ENCODE peak calls at places on chromosomes 12 and 14, in five cellular contexts. L, H, B, G and Q are unnamed samples.

GRCh38 chr12:34291001-34291400 is 268.7 kb downstream of the ALG10 start:
- DNase-seq in L (no peak), H (no peak), B (no peak), G (no peak), Q (no peak)

GRCh38 chr12:132459270-132459669 is 30.7 kb upstream of the FBRSL1 start:
- DNase-seq in L (no peak), H (no peak), B (no peak), G (no peak), Q (no peak)

GRCh38 chr12:120468846-120469449 is 600 bp downstream of the SRSF9 start:
- DNase-seq in L (no peak), H (peak), B (no peak), G (peak), Q (peak)

GRCh38 chr12:27899151-27899661 is 73.3 kb downstream of the PTHLH start:
- DNase-seq in L (peak), H (no peak), B (no peak), G (peak), Q (no peak)

GRCh38 chr14:105986896-105987284 is 460.5 kb downstream of the TMEM121 start:
- DNase-seq in L (no peak), H (no peak), B (no peak), G (no peak), Q (no peak)

GRCh38 chr14:26926585-26926984 is 328.8 kb upstream of the NOVA1 start:
- DNase-seq in L (no peak), H (no peak), B (no peak), G (no peak), Q (no peak)

GRCh38 chr12:131901431-131902331 is 7.3 kb downstream of the ULK1 start:
- DNase-seq in L (no peak), H (no peak), B (no peak), G (no peak), Q (no peak)

GRCh38 chr14:60250318-60251035 is 1.5 kb downstream of the PPM1A start:
- DNase-seq in L (peak), H (no peak), B (no peak), G (peak), Q (peak)

GRCh38 chr14:99758121-99758871 is 34.9 kb upstream of the EML1 start:
- DNase-seq in L (no peak), H (no peak), B (no peak), G (peak), Q (no peak)

GRCh38 chr12:23944067-23944466 is 5.4 kb downstream of the SOX5 start:
- DNase-seq in L (peak), H (no peak), B (no peak), G (no peak), Q (no peak)

GRCh38 chr12:124915249-124916236 is 1.1 kb upstream of the UBC start:
- DNase-seq in L (peak), H (no peak), B (no peak), G (peak), Q (no peak)

GRCh38 chr12:127562781-127563180 is 704.2 kb upstream of the TMEM132C start:
- DNase-seq in L (no peak), H (no peak), B (no peak), G (no peak), Q (no peak)

GRCh38 chr12:64452559-64453329 is 824 bp downstream of the TBK1 start:
- DNase-seq in L (peak), H (no peak), B (no peak), G (peak), Q (peak)

GRCh38 chr12:50927766-50928224 is 24.5 kb upstream of the HIGD1C start:
- DNase-seq in L (no peak), H (no peak), B (no peak), G (no peak), Q (no peak)

GRCh38 chr14:72665259-72665658 is 228.6 kb downstream of the DPF3 start:
- DNase-seq in L (peak), H (no peak), B (no peak), G (peak), Q (no peak)

GRCh38 chr12:108179305-108179704 is 50.2 kb downstream of the WSCD2 start:
- DNase-seq in L (no peak), H (no peak), B (no peak), G (no peak), Q (no peak)

GRCh38 chr12:62919827-62920226 is 15.1 kb downstream of the PPM1H start:
- DNase-seq in L (no peak), H (no peak), B (no peak), G (peak), Q (no peak)

GRCh38 chr14:59358105-59358504 is 107.1 kb downstream of the GPR135 start:
- DNase-seq in L (peak), H (no peak), B (no peak), G (peak), Q (peak)

GRCh38 chr12:128008341-128008740 is 258.6 kb upstream of the TMEM132C start:
- DNase-seq in L (no peak), H (no peak), B (no peak), G (no peak), Q (no peak)

GRCh38 chr14:105022276-105022670 is 1.4 kb upstream of the CDCA4 start:
- DNase-seq in L (no peak), H (no peak), B (no peak), G (no peak), Q (no peak)

GRCh38 chr14:97771340-97772045 is 974.3 kb downstream of the VRK1 start:
- DNase-seq in L (no peak), H (no peak), B (no peak), G (no peak), Q (no peak)

GRCh38 chr14:49287004-49287403 is 299.2 kb downstream of the RPS29 start:
- DNase-seq in L (no peak), H (no peak), B (no peak), G (no peak), Q (no peak)

GRCh38 chr12:106741247-106741646 is 33.2 kb upstream of the RIC8B start:
- DNase-seq in L (no peak), H (no peak), B (no peak), G (no peak), Q (no peak)

GRCh38 chr12:106739815-106740552 is 34.5 kb upstream of the RIC8B start:
- DNase-seq in L (no peak), H (peak), B (no peak), G (peak), Q (no peak)

GRCh38 chr12:106740813-106741212 is 33.7 kb upstream of the RIC8B start:
- DNase-seq in L (no peak), H (no peak), B (no peak), G (no peak), Q (no peak)

GRCh38 chr12:106736051-106736957 is 38.2 kb upstream of the RIC8B start:
- DNase-seq in L (peak), H (no peak), B (no peak), G (no peak), Q (no peak)

DNA sequence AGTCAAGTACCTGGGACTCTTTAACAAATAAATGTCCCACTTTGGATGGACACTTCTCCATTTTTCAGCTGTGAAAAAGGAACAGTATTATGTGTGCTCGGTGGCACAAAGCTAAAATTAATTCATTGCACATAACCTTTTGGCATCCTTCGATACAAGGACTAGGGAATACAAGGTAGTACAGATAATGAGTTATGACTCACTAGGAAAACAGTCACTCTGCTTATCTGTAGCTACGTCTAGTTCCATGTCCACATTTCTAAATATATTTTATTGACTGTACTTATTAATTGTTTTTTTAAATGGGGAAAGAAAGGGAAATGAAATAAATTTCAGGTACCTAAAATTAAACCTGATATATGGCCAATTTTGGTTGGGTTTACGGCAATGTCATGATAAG is 35.2 kb upstream of the RIC8B start:
- DNase-seq in L (peak), H (no peak), B (no peak), G (no peak), Q (no peak)
- TF ChIP-seq MXI1 in L (no peak), H (no peak), B (no peak), G (no peak), Q (no peak)

GRCh38 chr12:12365931-12366431 is 9.1 kb downstream of the BORCS5 start:
- DNase-seq in L (no peak), H (no peak), B (no peak), G (peak), Q (peak)
- TF ChIP-seq MXI1 in L (no peak), H (no peak), B (no peak), G (no peak), Q (peak)

GRCh38 chr14:77467801-77468200 is 9.9 kb downstream of the AHSA1 start:
- DNase-seq in L (no peak), H (no peak), B (no peak), G (no peak), Q (no peak)

GRCh38 chr14:77474763-77475162 is 16.9 kb downstream of the AHSA1 start:
- DNase-seq in L (no peak), H (no peak), B (no peak), G (no peak), Q (no peak)

GRCh38 chr14:77469539-77469938 is 11.6 kb downstream of the AHSA1 start:
- DNase-seq in L (no peak), H (no peak), B (no peak), G (no peak), Q (no peak)

GRCh38 chr14:77469041-77469440 is 11.1 kb downstream of the AHSA1 start:
- DNase-seq in L (peak), H (no peak), B (no peak), G (no peak), Q (no peak)

GRCh38 chr14:77470192-77470870 is 12.4 kb downstream of the AHSA1 start:
- DNase-seq in L (no peak), H (no peak), B (no peak), G (no peak), Q (no peak)
- TF ChIP-seq MXI1 in L (no peak), H (no peak), B (no peak), G (no peak), Q (no peak)

GRCh38 chr14:42269234-42269633 is 662.6 kb downstream of the LRFN5 start:
- DNase-seq in L (no peak), H (no peak), B (no peak), G (no peak), Q (no peak)
- TF ChIP-seq MXI1 in L (no peak), H (no peak), B (no peak), G (no peak), Q (no peak)

GRCh38 chr12:38890102-38890501 is 15.3 kb downstream of the CPNE8 start:
- DNase-seq in L (no peak), H (no peak), B (no peak), G (no peak), Q (peak)
- TF ChIP-seq MXI1 in L (no peak), H (no peak), B (no peak), G (no peak), Q (no peak)